ENCODE peak calls at places on chromosomes 5 and 9, in ten cellular contexts. U, G, A, V, N, E, Z, S, M and K are unnamed samples.
A peak's percentile ranks its signal among the peaks of the same experiment; 100 is the strongest.

GRCh38 chr9:89815061-89815902 is 210.5 kb downstream of the GADD45G start:
- DNase-seq in U (no peak), G (no peak), A (no peak), V (no peak), N (no peak), E (no peak), Z (no peak), S (no peak), M (no peak), K (no peak)

GRCh38 chr5:98904786-98905185 is 24.0 kb downstream of the CHD1 start:
- DNase-seq in U (no peak), G (no peak), A (no peak), V (no peak), N (no peak), E (no peak), Z (no peak), S (no peak), M (no peak), K (no peak)

GRCh38 chr5:135894789-135895188 is 852 bp downstream of the IL9 start:
- DNase-seq in U (no peak), G (no peak), A (no peak), V (no peak), N (no peak), E (no peak), Z (no peak), S (no peak), M (no peak), K (no peak)

GRCh38 chr5:67431191-67431590 is 234.6 kb upstream of the CD180 start:
- DNase-seq in U (no peak), G (no peak), A (no peak), V (no peak), N (no peak), E (no peak), Z (no peak), S (no peak), M (no peak), K (no peak)

GRCh38 chr5:69368458-69369368 is 607 bp downstream of the AK6 start:
- DNase-seq in U (peak; percentile 13), G (no peak), A (no peak), V (no peak), N (no peak), E (peak; percentile 51), Z (no peak), S (no peak), M (peak; percentile 11), K (no peak)

GRCh38 chr9:117418111-117418510 is 3.3 kb upstream of the ASTN2 start:
- DNase-seq in U (no peak), G (no peak), A (no peak), V (no peak), N (no peak), E (no peak), Z (no peak), S (no peak), M (no peak), K (no peak)

GRCh38 chr5:111984044-111984443 is 227.1 kb upstream of the NREP start:
- DNase-seq in U (peak; percentile 95), G (no peak), A (peak; percentile 94), V (peak; percentile 48), N (no peak), E (no peak), Z (no peak), S (peak; percentile 92), M (no peak), K (peak; percentile 91)

GRCh38 chr5:76106149-76106548 is 23.0 kb downstream of the SV2C start:
- DNase-seq in U (no peak), G (no peak), A (no peak), V (no peak), N (no peak), E (peak; percentile 35), Z (no peak), S (no peak), M (no peak), K (no peak)

GRCh38 chr9:74132986-74133385 is 364.1 kb upstream of the RORB start:
- DNase-seq in U (no peak), G (no peak), A (no peak), V (no peak), N (no peak), E (peak; percentile 41), Z (no peak), S (no peak), M (no peak), K (no peak)

GRCh38 chr5:76787237-76787636 is 31.6 kb upstream of the F2RL1 start:
- DNase-seq in U (peak; percentile 100), G (no peak), A (peak; percentile 61), V (no peak), N (peak; percentile 54), E (no peak), Z (no peak), S (no peak), M (no peak), K (no peak)

GRCh38 chr9:112844771-112845542 is 45.7 kb downstream of the SLC46A2 start:
- DNase-seq in U (no peak), G (peak; percentile 67), A (peak; percentile 62), V (peak; percentile 65), N (peak; percentile 58), E (peak; percentile 81), Z (peak; percentile 75), S (no peak), M (peak; percentile 68), K (no peak)

GRCh38 chr5:139014726-139015125 is 139.6 kb upstream of the LRRTM2 start:
- DNase-seq in U (peak; percentile 55), G (no peak), A (peak; percentile 39), V (no peak), N (no peak), E (no peak), Z (no peak), S (peak; percentile 27), M (no peak), K (no peak)

GRCh38 chr5:75368391-75368790 is 31.4 kb downstream of the HMGCR start:
- DNase-seq in U (peak; percentile 51), G (no peak), A (no peak), V (no peak), N (no peak), E (no peak), Z (no peak), S (no peak), M (no peak), K (peak; percentile 14)

GRCh38 chr9:122367779-122368460 is 2.9 kb upstream of the PTGS1 start:
- DNase-seq in U (no peak), G (no peak), A (no peak), V (no peak), N (no peak), E (no peak), Z (no peak), S (no peak), M (no peak), K (no peak)

GRCh38 chr9:122367065-122367464 is 3.8 kb upstream of the PTGS1 start:
- DNase-seq in U (no peak), G (peak; percentile 60), A (no peak), V (no peak), N (no peak), E (no peak), Z (no peak), S (no peak), M (no peak), K (no peak)

GRCh38 chr9:122370303-122370702 is 521 bp upstream of the PTGS1 start:
- DNase-seq in U (no peak), G (peak; percentile 15), A (no peak), V (no peak), N (no peak), E (no peak), Z (no peak), S (no peak), M (no peak), K (no peak)

GRCh38 chr9:122370869-122371467 is at the start of gene PTGS1:
- DNase-seq in U (no peak), G (peak; percentile 56), A (peak; percentile 34), V (no peak), N (no peak), E (peak; percentile 77), Z (no peak), S (no peak), M (no peak), K (no peak)

GRCh38 chr9:122368642-122369041 is 2.2 kb upstream of the PTGS1 start:
- DNase-seq in U (no peak), G (no peak), A (no peak), V (no peak), N (no peak), E (no peak), Z (no peak), S (no peak), M (no peak), K (no peak)
- H3K4me3 ChIP-seq in U (no peak overlapping the region), G (no peak overlapping the region), A (no peak overlapping the region), V (no peak overlapping the region), N (no peak overlapping the region), E (no peak overlapping the region), Z (no peak overlapping the region), S (no peak overlapping the region), M (no peak overlapping the region), K (no peak overlapping the region)

GRCh38 chr5:179486596-179487051 is 63.7 kb upstream of the RUFY1 start:
- DNase-seq in U (no peak), G (no peak), A (no peak), V (no peak), N (no peak), E (no peak), Z (no peak), S (no peak), M (no peak), K (no peak)
- H3K4me3 ChIP-seq in U (no peak overlapping the region), G (no peak overlapping the region), A (no peak overlapping the region), V (no peak overlapping the region), N (no peak overlapping the region), E (no peak overlapping the region), Z (no peak overlapping the region), S (no peak overlapping the region), M (no peak overlapping the region), K (no peak overlapping the region)

GRCh38 chr5:54676466-54676865 is 158.9 kb downstream of the SNX18 start:
- DNase-seq in U (no peak), G (no peak), A (no peak), V (no peak), N (no peak), E (no peak), Z (no peak), S (no peak), M (no peak), K (no peak)
- H3K4me3 ChIP-seq in U (no peak overlapping the region), G (no peak overlapping the region), A (no peak overlapping the region), V (no peak overlapping the region), N (no peak overlapping the region), E (no peak overlapping the region), Z (no peak overlapping the region), S (no peak overlapping the region), M (no peak overlapping the region), K (no peak overlapping the region)

GRCh38 chr5:78912085-78912771 is 72.9 kb downstream of the ARSB start:
- DNase-seq in U (no peak), G (no peak), A (no peak), V (no peak), N (no peak), E (no peak), Z (no peak), S (no peak), M (no peak), K (no peak)

GRCh38 chr5:78905084-78905938 is 79.8 kb downstream of the ARSB start:
- DNase-seq in U (no peak), G (no peak), A (peak; percentile 18), V (no peak), N (no peak), E (no peak), Z (no peak), S (no peak), M (no peak), K (no peak)

GRCh38 chr5:78903936-78904335 is 81.2 kb downstream of the ARSB start:
- DNase-seq in U (no peak), G (no peak), A (no peak), V (no peak), N (no peak), E (no peak), Z (no peak), S (no peak), M (no peak), K (no peak)

GRCh38 chr5:78907255-78907886 is 77.7 kb downstream of the ARSB start:
- DNase-seq in U (peak; percentile 81), G (no peak), A (peak; percentile 91), V (peak; percentile 90), N (no peak), E (no peak), Z (no peak), S (peak; percentile 79), M (no peak), K (peak; percentile 85)

GRCh38 chr5:78908173-78908901 is 76.8 kb downstream of the ARSB start:
- DNase-seq in U (no peak), G (no peak), A (peak; percentile 65), V (peak; percentile 89), N (peak; percentile 36), E (peak; percentile 56), Z (no peak), S (peak; percentile 33), M (peak; percentile 49), K (no peak)
- H3K4me3 ChIP-seq in U (peak overlapping the region; percentile 33), G (no peak overlapping the region), A (peak overlapping the region; percentile 47), V (no peak overlapping the region), N (no peak overlapping the region), E (no peak overlapping the region), Z (no peak overlapping the region), S (peak overlapping the region; percentile 0), M (peak overlapping the region; percentile 36), K (peak overlapping the region; percentile 43)